ENCODE peak calls at places on chromosomes 11 and 22, in six cellular contexts. L, E, O, C, J and R are unnamed samples.

GRCh38 chr11:64893194-64894069 is 15.0 kb upstream of the EHD1 start:
- DNase-seq in L (no peak), E (no peak), O (no peak), C (peak), J (no peak), R (no peak)

GRCh38 chr11:19560156-19560555 is 152.5 kb upstream of the NAV2 start:
- DNase-seq in L (no peak), E (no peak), O (no peak), C (no peak), J (no peak), R (no peak)

GRCh38 chr11:69311767-69312385 is 17.9 kb downstream of the MYEOV start:
- DNase-seq in L (no peak), E (no peak), O (no peak), C (no peak), J (no peak), R (no peak)

GRCh38 chr11:35105319-35106063 is 33.5 kb upstream of the CD44 start:
- DNase-seq in L (no peak), E (peak), O (peak), C (no peak), J (no peak), R (no peak)

GRCh38 chr11:58829736-58830135 is 14.8 kb downstream of the GLYATL2 start:
- DNase-seq in L (peak), E (no peak), O (no peak), C (no peak), J (no peak), R (no peak)

GRCh38 chr22:35258144-35258988 is 1.1 kb downstream of the HMGXB4 start:
- DNase-seq in L (peak), E (peak), O (no peak), C (no peak), J (no peak), R (no peak)

GRCh38 chr11:47950396-47950795 is 30.0 kb upstream of the PTPRJ start:
- DNase-seq in L (no peak), E (no peak), O (no peak), C (no peak), J (no peak), R (no peak)

GRCh38 chr11:12461516-12461915 is 84.1 kb downstream of the PARVA start:
- DNase-seq in L (no peak), E (no peak), O (no peak), C (no peak), J (no peak), R (no peak)

GRCh38 chr11:128424867-128425285 is 162.5 kb downstream of the ETS1 start:
- DNase-seq in L (no peak), E (peak), O (peak), C (peak), J (no peak), R (no peak)

GRCh38 chr11:81647374-81647773 is 1086.3 kb downstream of the FAM181B start:
- DNase-seq in L (no peak), E (no peak), O (no peak), C (no peak), J (no peak), R (no peak)

GRCh38 chr11:76810151-76810853 is 27.1 kb downstream of the TSKU start:
- DNase-seq in L (peak), E (no peak), O (no peak), C (no peak), J (no peak), R (no peak)

GRCh38 chr22:41411021-41411851 is 29.5 kb downstream of the TEF start:
- DNase-seq in L (no peak), E (peak), O (peak), C (no peak), J (no peak), R (no peak)

GRCh38 chr11:1873048-1873812 is 18.5 kb downstream of the PRR33 start:
- DNase-seq in L (peak), E (no peak), O (peak), C (peak), J (no peak), R (peak)

GRCh38 chr22:34639911-34640310 is 426.0 kb upstream of the ISX start:
- DNase-seq in L (no peak), E (no peak), O (no peak), C (no peak), J (no peak), R (no peak)

GRCh38 chr11:76266269-76266668 is 60.0 kb upstream of the WNT11 start:
- DNase-seq in L (peak), E (no peak), O (no peak), C (no peak), J (peak), R (no peak)

GRCh38 chr11:102367364-102367763 is 20.4 kb downstream of the BIRC2 start:
- DNase-seq in L (no peak), E (no peak), O (no peak), C (no peak), J (no peak), R (no peak)

GRCh38 chr22:46026907-46027218 is 49.9 kb upstream of the WNT7B start:
- DNase-seq in L (no peak), E (no peak), O (no peak), C (no peak), J (no peak), R (no peak)

GRCh38 chr11:64745219-64745522 is 1.2 kb upstream of the RASGRP2 start:
- DNase-seq in L (no peak), E (peak), O (peak), C (peak), J (no peak), R (no peak)

GRCh38 chr11:112503410-112503809 is 242.8 kb upstream of the PLET1 start:
- DNase-seq in L (no peak), E (no peak), O (no peak), C (no peak), J (no peak), R (no peak)

GRCh38 chr22:36136475-36136874 is 24.1 kb downstream of the APOL3 start:
- DNase-seq in L (no peak), E (no peak), O (peak), C (no peak), J (no peak), R (no peak)

GRCh38 chr11:92960886-92961285 is 8.6 kb upstream of the MTNR1B start:
- DNase-seq in L (no peak), E (no peak), O (no peak), C (no peak), J (no peak), R (no peak)

GRCh38 chr11:121282376-121282775 is 10.2 kb upstream of the SC5D start:
- DNase-seq in L (no peak), E (no peak), O (no peak), C (no peak), J (no peak), R (no peak)

GRCh38 chr22:37982938-37983859 is 1.2 kb downstream of the SOX10 start:
- DNase-seq in L (no peak), E (no peak), O (no peak), C (no peak), J (no peak), R (peak)
- TF ChIP-seq CTCF in L (no peak), E (peak), O (peak), C (no peak), J (no peak), R (peak)

DNA sequence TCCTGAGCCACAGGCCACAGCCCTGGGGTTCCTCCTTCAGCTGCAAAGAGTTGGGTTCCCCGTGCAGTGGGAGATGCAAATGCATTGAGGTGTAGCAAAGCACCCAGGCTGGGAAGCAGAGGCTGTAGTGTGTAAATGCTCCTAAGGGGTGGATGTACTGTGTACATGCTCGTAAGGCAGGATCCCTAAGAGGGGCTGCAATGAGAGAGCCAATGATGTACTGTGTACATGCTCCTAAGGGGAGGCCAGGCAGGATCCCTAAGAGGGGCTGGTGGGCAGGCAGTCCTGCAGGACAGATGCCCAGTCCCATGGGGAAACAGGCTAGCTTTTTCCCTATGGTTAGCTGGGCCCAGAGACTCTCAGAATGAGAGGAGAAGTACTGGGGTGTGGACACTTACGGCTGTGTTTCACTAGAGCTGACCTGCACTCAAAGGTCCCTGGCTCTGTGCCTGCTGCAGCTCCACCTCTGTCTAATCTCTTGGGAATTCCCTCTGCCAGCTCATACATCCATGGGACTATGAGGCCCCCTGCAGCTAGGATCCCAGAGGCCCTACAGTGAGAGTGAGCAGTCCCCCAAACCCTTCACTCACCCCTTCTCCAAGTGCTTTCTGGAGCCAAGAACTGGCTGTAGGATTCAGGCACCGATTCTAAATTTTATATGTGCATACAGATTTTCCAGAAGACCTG is 261.9 kb upstream of the LUZP2 start:
- DNase-seq in L (peak), E (peak), O (no peak), C (peak), J (no peak), R (no peak)
- TF ChIP-seq CTCF in L (no peak), E (peak), O (no peak), C (no peak), J (no peak), R (no peak)

GRCh38 chr11:32583451-32584271 is at the start of gene EIF3M:
- DNase-seq in L (peak), E (peak), O (peak), C (peak), J (peak), R (peak)

GRCh38 chr11:32580967-32581366 is 2.7 kb upstream of the EIF3M start:
- DNase-seq in L (peak), E (no peak), O (no peak), C (no peak), J (no peak), R (no peak)

GRCh38 chr11:32581556-32581955 is 2.1 kb upstream of the EIF3M start:
- DNase-seq in L (no peak), E (no peak), O (no peak), C (no peak), J (no peak), R (no peak)

GRCh38 chr11:32584921-32585320 is 1.3 kb downstream of the EIF3M start:
- DNase-seq in L (peak), E (peak), O (no peak), C (no peak), J (no peak), R (no peak)

DNA sequence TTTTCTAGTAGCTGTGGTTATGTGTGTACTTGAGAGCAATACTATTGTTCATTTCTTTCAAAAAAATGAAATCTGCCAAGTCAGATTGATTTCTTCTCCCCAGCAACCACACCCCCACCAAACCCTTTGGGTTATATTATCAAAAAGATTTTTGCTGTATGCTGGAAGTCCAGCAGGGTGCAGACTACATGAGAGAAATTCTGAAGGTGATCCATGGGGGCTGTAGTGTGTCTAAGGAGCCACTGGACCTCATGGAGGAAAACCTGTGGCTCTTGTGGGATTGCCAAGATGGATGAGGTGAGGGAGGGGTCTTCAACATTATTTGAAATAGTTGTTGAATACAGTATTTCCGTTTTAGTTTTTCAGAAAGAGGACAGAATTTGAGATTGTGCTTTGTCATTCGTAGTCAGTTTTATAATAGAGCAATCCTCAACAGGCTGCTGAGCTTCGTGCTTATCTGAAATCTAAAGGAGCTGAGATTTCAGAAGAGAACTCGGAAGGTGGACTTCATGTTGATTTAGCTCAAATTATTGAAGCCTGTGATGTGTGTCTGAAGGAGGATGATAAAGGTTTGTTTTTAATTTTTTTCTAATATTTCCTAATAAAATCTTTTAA is 3.1 kb downstream of the EIF3M start:
- DNase-seq in L (peak), E (peak), O (no peak), C (no peak), J (no peak), R (no peak)
- TF ChIP-seq CTCF in L (no peak), E (peak), O (peak), C (no peak), J (peak), R (no peak)

DNA sequence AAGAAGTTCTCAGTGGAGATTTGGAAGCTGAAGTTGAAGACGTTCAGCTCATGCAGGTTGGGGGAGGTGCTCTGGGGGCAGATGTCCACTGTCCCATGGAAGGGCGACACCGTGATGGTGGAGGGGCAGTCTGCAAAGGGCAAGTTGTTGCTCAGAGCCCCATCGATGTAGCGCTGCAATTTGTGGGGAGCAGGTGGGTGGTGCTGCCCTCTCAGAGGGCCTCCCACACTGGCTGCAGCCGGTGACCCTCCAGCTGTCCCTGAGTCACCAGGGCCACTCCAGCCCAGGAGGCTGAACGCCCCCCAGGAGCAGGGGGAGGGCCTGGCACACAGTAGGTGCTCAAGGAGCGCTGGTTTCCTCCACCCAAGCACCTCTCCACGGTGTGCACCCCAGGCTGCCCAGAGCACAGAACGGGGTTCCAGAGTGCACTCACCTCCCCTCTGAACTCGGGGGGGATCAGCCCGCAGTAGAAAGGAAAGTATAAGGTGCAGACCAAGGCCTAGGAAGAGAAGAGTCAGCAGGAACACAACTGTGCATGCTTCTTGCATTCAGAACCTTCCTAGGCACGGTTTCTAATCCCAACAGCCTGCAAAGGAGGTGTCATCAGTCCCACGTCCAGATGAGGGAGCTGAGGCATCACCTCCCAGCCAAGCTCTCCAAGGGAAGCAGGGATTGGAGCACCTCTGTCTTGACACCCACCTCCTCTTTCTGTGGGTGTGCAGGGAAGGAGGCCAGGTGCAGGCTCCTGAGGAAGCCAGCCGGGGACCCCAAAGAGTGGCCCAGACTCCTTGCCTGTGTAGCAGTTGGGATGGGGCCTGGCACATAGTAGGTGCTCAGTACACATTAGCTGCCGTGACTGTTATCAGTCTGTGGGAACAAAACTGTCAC is 2.2 kb downstream of the PNPLA5 start:
- DNase-seq in L (no peak), E (no peak), O (no peak), C (no peak), J (no peak), R (no peak)
- TF ChIP-seq CTCF in L (no peak), E (no peak), O (no peak), C (no peak), J (no peak), R (no peak)

GRCh38 chr22:21659864-21660525 is 5.8 kb upstream of the PPIL2 start:
- DNase-seq in L (no peak), E (no peak), O (no peak), C (no peak), J (no peak), R (no peak)

GRCh38 chr22:21657020-21657360 is 8.8 kb upstream of the PPIL2 start:
- DNase-seq in L (no peak), E (no peak), O (no peak), C (no peak), J (no peak), R (no peak)

GRCh38 chr22:21660904-21661303 is 4.9 kb upstream of the PPIL2 start:
- DNase-seq in L (no peak), E (no peak), O (no peak), C (no peak), J (no peak), R (no peak)

GRCh38 chr22:21661991-21662390 is 3.8 kb upstream of the PPIL2 start:
- DNase-seq in L (no peak), E (no peak), O (no peak), C (no peak), J (no peak), R (no peak)

GRCh38 chr22:21657361-21658118 is 8.3 kb upstream of the PPIL2 start:
- DNase-seq in L (peak), E (peak), O (peak), C (peak), J (no peak), R (peak)
- TF ChIP-seq CTCF in L (peak), E (no peak), O (peak), C (no peak), J (no peak), R (peak)

GRCh38 chr11:61510980-61511373 is 2.4 kb downstream of the LRRC10B start:
- DNase-seq in L (no peak), E (no peak), O (no peak), C (peak), J (no peak), R (no peak)

GRCh38 chr11:61507962-61508824 is at the start of gene LRRC10B:
- DNase-seq in L (no peak), E (peak), O (no peak), C (peak), J (no peak), R (peak)

GRCh38 chr11:61510178-61510979 is 1.8 kb downstream of the LRRC10B start:
- DNase-seq in L (no peak), E (no peak), O (no peak), C (peak), J (no peak), R (no peak)

GRCh38 chr11:61511383-61511782 is 2.8 kb downstream of the LRRC10B start:
- DNase-seq in L (no peak), E (no peak), O (no peak), C (peak), J (no peak), R (no peak)

DNA sequence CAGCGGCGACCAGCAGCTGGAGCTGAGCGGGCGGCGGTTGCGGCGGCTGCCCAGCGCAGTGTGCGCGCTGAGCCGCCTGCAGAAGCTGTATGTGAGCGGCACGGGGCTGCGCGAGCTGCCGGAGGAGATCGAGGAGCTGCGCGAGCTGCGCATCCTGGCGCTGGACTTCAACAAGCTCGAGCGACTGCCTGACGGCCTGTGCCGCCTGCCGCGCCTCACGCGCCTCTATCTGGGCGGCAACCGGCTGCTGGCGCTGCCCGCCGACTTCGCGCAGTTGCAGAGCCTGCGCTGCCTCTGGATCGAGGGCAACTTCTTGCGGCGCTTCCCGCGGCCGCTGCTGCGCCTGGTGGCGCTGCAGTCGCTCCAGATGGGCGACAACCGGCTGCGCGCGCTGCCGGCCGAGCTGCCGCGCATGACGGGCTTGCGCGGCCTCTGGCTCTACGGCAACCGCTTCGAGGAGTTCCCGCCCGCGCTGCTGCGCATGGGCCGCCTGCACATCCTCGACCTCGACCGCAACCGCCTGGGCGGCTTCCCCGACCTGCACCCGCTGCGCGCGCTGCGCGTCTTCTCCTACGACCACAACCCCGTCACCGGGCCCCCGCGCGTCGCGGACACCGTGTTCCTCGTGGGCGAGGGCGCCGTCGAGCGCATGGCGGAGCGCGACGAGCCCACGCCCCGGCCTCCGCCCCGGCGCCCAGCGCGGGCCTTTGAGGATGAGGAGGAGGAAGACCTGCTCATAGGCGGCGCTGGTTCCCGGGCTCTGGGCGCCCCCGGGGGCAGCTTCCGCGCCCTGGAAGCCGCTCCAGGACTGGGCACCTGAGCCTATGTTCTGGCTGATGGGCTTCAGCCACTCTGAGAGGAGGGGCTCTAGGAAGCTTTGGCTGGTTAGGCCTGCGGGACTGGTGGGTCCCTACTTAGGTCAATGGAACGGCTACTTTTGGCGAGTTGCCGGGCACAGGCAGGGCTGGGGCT is 795 bp downstream of the LRRC10B start:
- DNase-seq in L (peak), E (peak), O (peak), C (peak), J (no peak), R (peak)
- TF ChIP-seq CTCF in L (peak), E (peak), O (peak), C (peak), J (peak), R (peak)